ENCODE peak calls at places on chromosomes 13 and 19, in five cellular contexts. B, T, F, O and X are unnamed samples.

GRCh38 chr19:10747271-10747670 is 29.4 kb downstream of the DNM2 start:
- DNase-seq in B (no peak), T (peak; percentile 57), F (no peak), O (peak; percentile 90), X (no peak)

GRCh38 chr19:55831846-55832245 is at the start of gene NLRP11:
- DNase-seq in B (no peak), T (no peak), F (no peak), O (no peak), X (no peak)

GRCh38 chr19:776549-776948 is 20.7 kb upstream of the PTBP1 start:
- DNase-seq in B (no peak), T (no peak), F (no peak), O (no peak), X (no peak)

GRCh38 chr13:20065516-20065915 is 95.3 kb downstream of the GJA3 start:
- DNase-seq in B (no peak), T (no peak), F (no peak), O (no peak), X (no peak)

GRCh38 chr13:36673838-36674326 is at the start of gene SERTM1:
- DNase-seq in B (peak; percentile 40), T (no peak), F (no peak), O (no peak), X (no peak)

GRCh38 chr19:53875602-53876340 is 6.2 kb upstream of the PRKCG start:
- DNase-seq in B (peak; percentile 6), T (no peak), F (no peak), O (no peak), X (no peak)

GRCh38 chr13:89943139-89943538 is 1404.3 kb upstream of the MIR17HG start:
- DNase-seq in B (no peak), T (no peak), F (no peak), O (no peak), X (no peak)

GRCh38 chr13:110340812-110341444 is 33.8 kb downstream of the COL4A2 start:
- DNase-seq in B (peak; percentile 87), T (no peak), F (peak; percentile 99), O (peak; percentile 54), X (no peak)

GRCh38 chr19:46546194-46546896 is 50.7 kb upstream of the PNMA8B start:
- DNase-seq in B (peak; percentile 61), T (peak; percentile 28), F (peak; percentile 62), O (peak; percentile 62), X (no peak)

GRCh38 chr19:39953915-39954314 is 17.1 kb upstream of the PSMC4 start:
- DNase-seq in B (no peak), T (no peak), F (peak; percentile 7), O (peak; percentile 9), X (no peak)

GRCh38 chr19:39949026-39949747 is 14.8 kb upstream of the FCGBP start:
- DNase-seq in B (no peak), T (no peak), F (peak; percentile 9), O (no peak), X (no peak)

GRCh38 chr19:39951065-39951650 is 16.7 kb upstream of the FCGBP start:
- DNase-seq in B (no peak), T (no peak), F (peak; percentile 19), O (no peak), X (no peak)

GRCh38 chr19:39946532-39946931 is 12.1 kb upstream of the FCGBP start:
- DNase-seq in B (no peak), T (peak; percentile 42), F (no peak), O (no peak), X (no peak)

DNA sequence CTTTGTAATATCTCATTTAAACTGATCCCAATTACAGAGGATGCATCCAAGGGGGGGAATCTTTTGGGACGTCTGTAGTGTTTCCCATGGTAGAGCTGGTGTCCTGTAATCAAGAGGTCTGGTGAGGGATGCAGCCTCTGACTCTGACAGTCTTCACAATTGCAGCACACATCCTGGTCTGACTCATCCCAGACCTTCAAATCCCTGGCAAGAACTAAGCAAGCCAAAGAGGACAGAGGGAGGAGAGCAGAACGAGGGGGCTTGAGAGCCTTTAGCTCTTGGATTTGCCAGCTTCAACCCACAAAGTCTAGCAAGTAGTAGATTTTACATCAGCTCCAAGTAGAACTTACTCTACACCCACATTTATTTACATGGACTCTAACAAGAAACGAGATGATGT is 17.3 kb upstream of the FCGBP start:
- DNase-seq in B (no peak), T (peak; percentile 38), F (peak; percentile 35), O (no peak), X (no peak)
- H3K27ac ChIP-seq in B (no peak overlapping the region), T (no peak overlapping the region), F (no peak overlapping the region), O (no peak overlapping the region), X (no peak overlapping the region)

DNA sequence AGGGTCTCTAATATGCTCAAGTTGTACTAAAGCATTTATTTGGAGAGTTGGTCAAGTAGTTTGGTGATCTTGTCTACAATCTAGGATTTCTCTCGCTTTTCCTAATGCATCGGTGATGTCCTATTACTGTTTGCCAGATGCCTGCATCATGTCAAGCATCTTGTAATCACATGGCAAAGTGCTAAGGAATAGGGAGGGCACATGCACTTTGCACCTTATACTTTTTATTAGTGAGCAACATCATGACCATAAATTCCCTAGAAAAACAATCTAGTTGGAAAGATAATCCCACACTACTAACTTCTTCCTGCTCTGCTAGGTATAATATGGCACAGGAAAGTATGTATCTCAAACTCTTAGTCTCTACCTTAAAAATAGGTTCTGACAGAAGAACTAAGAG is 894.3 kb upstream of the SLITRK1 start:
- DNase-seq in B (no peak), T (no peak), F (no peak), O (no peak), X (no peak)
- H3K27ac ChIP-seq in B (no peak overlapping the region), T (no peak overlapping the region), F (no peak overlapping the region), O (no peak overlapping the region), X (no peak overlapping the region)

GRCh38 chr19:4582980-4583842 is 23.7 kb upstream of the SEMA6B start:
- DNase-seq in B (no peak), T (peak; percentile 63), F (no peak), O (no peak), X (no peak)

GRCh38 chr19:4585556-4585955 is 26.1 kb upstream of the SEMA6B start:
- DNase-seq in B (no peak), T (no peak), F (no peak), O (no peak), X (no peak)

GRCh38 chr19:4582112-4582553 is 22.6 kb upstream of the SEMA6B start:
- DNase-seq in B (no peak), T (no peak), F (no peak), O (no peak), X (no peak)

GRCh38 chr19:4584670-4585460 is 25.4 kb upstream of the SEMA6B start:
- DNase-seq in B (no peak), T (no peak), F (no peak), O (no peak), X (peak; percentile 12)

DNA sequence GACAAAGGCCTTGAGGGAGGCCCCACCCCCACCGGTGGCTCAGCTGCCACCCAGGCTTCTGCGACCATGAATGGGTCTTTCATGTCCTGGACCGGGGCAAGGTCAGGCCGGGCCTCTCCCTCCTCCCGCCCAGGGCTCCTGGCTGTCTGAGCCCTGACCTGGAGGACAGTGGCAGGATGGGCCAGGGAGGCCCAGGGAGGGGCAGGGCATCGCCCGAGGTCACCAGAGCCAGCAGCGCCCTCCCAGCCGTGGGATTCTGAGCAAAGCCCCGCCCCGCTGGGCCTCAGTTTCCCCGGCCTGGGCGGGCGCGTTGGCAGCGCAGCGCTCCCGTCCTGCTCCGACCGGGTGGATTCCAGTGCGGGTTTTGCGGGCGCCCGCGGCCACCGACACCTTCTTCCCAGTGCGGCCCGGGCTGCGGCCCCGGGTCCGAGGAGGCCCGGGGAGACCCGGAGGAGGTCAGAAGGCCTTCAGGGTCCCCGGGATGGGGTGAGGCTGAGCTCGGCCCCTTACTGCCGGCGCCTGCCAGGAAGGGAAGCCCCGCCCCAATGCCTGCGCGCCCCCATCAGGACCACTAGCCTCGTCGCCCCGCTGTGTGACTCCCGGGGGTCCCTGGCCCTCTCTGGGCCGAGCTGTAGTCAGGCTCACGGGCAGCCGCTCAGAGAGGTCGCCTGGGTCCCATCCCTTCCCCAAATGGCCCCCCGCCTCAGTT is 24.6 kb upstream of the SEMA6B start:
- DNase-seq in B (no peak), T (peak; percentile 36), F (no peak), O (peak; percentile 28), X (no peak)
- H3K27ac ChIP-seq in B (no peak overlapping the region), T (no peak overlapping the region), F (no peak overlapping the region), O (no peak overlapping the region), X (no peak overlapping the region)

GRCh38 chr19:41478875-41479756 is 36.2 kb downstream of the ERICH4 start:
- DNase-seq in B (no peak), T (no peak), F (no peak), O (no peak), X (no peak)
- H3K27ac ChIP-seq in B (peak overlapping the region; percentile 64), T (no peak overlapping the region), F (no peak overlapping the region), O (no peak overlapping the region), X (no peak overlapping the region)

GRCh38 chr19:33376931-33377557 is 3.5 kb downstream of the CEBPG start:
- DNase-seq in B (no peak), T (peak; percentile 59), F (no peak), O (peak; percentile 67), X (no peak)
- H3K27ac ChIP-seq in B (peak overlapping the region; percentile 97), T (peak overlapping the region; percentile 77), F (no peak overlapping the region), O (peak overlapping the region; percentile 80), X (no peak overlapping the region)